ENCODE peak calls at places on chromosome X, in seven cellular contexts. B is ovary; Z is uterus; P is naive thymus-derived CD4-positive, alpha-beta T cell; Q is mesendoderm; O is endothelial cell of umbilical vein; S is heart right ventricle. G is an unnamed sample. For H3K4me1 and H3K27me3, the result is how much of the 10 kb centered on the place peaks cover.

GRCh38 chrX:10134921-10135320 is 21.9 kb upstream of the CLCN4 start:
- DNase-seq in B (no peak), Z (no peak), P (no peak), Q (no peak), O (no peak), S (no peak), G (no peak)

GRCh38 chrX:103063918-103064434 is at the start of gene BEX1:
- DNase-seq in B (peak), Z (peak), P (no peak), Q (peak), O (no peak), S (peak), G (no peak)

GRCh38 chrX:37640142-37640541 is 45.4 kb upstream of the XK start:
- DNase-seq in B (no peak), Z (no peak), P (no peak), Q (no peak), O (no peak), S (no peak), G (no peak)

GRCh38 chrX:40173662-40174593 is 76.2 kb upstream of the BCOR start:
- DNase-seq in B (peak), Z (peak), P (no peak), Q (peak), O (peak), S (no peak), G (peak)

GRCh38 chrX:9133426-9133825 is 99.5 kb upstream of the FAM9B start:
- DNase-seq in B (no peak), Z (no peak), P (no peak), Q (peak), O (no peak), S (no peak), G (peak)

GRCh38 chrX:150416469-150416868 is 53.4 kb downstream of the MAMLD1 start:
- DNase-seq in B (no peak), Z (no peak), P (no peak), Q (no peak), O (peak), S (no peak), G (no peak)

GRCh38 chrX:10577863-10578262 is 42.5 kb downstream of the MID1 start:
- DNase-seq in B (no peak), Z (no peak), P (no peak), Q (no peak), O (peak), S (no peak), G (no peak)

GRCh38 chrX:55135171-55135570 is 46.4 kb downstream of the PAGE2 start:
- DNase-seq in B (peak), Z (peak), P (no peak), Q (peak), O (peak), S (peak), G (peak)

GRCh38 chrX:19986531-19986930 is 4.3 kb downstream of the BCLAF3 start:
- DNase-seq in B (no peak), Z (no peak), P (no peak), Q (no peak), O (no peak), S (no peak), G (no peak)

GRCh38 chrX:111460612-111461011 is 48.6 kb upstream of the DCX start:
- DNase-seq in B (no peak), Z (no peak), P (no peak), Q (no peak), O (no peak), S (no peak), G (no peak)

GRCh38 chrX:151370906-151371305 is 26.1 kb upstream of the VMA21 start:
- DNase-seq in B (no peak), Z (no peak), P (no peak), Q (peak), O (no peak), S (no peak), G (no peak)

GRCh38 chrX:125998432-125998831 is 167.7 kb downstream of the DCAF12L2 start:
- DNase-seq in B (no peak), Z (no peak), P (no peak), Q (peak), O (peak), S (no peak), G (no peak)

GRCh38 chrX:146934256-146934655 is 119.7 kb upstream of the CXorf51A start:
- DNase-seq in B (no peak), Z (no peak), P (no peak), Q (no peak), O (no peak), S (no peak), G (no peak)

GRCh38 chrX:129724767-129725166 is 14.0 kb upstream of the XPNPEP2 start:
- DNase-seq in B (no peak), Z (no peak), P (no peak), Q (no peak), O (no peak), S (no peak), G (no peak)

DNA sequence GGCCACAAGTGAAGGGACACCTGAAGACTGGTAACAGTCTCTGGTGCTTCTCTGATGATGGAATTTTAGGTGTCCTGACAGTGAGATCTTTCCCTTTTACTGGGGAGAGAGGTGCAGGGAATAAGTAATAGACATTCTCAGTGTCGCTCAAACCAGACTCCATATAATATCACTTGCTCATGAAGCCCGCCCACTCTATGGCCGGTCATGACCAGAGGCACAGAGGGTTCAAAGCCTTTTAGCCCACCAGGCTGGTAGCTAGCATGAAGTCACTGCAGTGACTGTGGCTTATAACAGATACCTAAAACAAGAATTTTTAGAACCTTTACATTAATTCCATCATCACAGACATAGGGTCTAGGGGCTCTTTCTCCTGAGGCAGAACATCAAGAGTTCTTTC is 2.9 kb downstream of the CD40LG start:
- DNase-seq in B (no peak), Z (no peak), P (no peak), Q (no peak), O (no peak), S (no peak), G (no peak)
- H3K4me1 ChIP-seq in B (under half), Z (under half), P (under half), Q (under half), O (under half), S (under half), G (under half)

GRCh38 chrX:154322890-154323289 is 27.3 kb downstream of the TKTL1 start:
- DNase-seq in B (no peak), Z (no peak), P (no peak), Q (no peak), O (no peak), S (no peak), G (no peak)
- H3K27me3 ChIP-seq in B (under half), Z (under half), P (under half), Q (under half), O (under half), S (under half), G (under half)

DNA sequence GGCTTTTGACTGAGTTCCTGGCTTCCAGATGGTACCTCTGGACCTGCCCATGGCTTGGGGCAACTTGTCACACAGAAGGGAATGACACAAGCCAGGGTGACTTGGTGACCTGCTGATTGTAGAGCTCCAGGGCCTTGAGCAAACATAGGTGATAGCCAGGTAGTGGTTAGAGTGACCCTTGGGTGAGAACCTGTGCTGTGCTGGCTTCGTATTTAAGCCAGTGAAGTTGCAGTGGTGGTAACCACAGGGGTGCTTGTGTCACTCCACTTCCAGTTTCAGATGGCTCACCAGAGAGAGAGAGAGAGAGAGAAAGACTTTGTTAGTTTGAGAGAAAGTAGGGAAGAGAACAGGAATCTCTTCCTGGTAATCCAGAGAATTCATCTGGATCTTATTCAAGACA is 471.6 kb downstream of the ZIC3 start:
- DNase-seq in B (no peak), Z (no peak), P (no peak), Q (no peak), O (no peak), S (no peak), G (no peak)
- H3K4me1 ChIP-seq in B (under half), Z (under half), P (under half), Q (under half), O (under half), S (under half), G (under half)

DNA sequence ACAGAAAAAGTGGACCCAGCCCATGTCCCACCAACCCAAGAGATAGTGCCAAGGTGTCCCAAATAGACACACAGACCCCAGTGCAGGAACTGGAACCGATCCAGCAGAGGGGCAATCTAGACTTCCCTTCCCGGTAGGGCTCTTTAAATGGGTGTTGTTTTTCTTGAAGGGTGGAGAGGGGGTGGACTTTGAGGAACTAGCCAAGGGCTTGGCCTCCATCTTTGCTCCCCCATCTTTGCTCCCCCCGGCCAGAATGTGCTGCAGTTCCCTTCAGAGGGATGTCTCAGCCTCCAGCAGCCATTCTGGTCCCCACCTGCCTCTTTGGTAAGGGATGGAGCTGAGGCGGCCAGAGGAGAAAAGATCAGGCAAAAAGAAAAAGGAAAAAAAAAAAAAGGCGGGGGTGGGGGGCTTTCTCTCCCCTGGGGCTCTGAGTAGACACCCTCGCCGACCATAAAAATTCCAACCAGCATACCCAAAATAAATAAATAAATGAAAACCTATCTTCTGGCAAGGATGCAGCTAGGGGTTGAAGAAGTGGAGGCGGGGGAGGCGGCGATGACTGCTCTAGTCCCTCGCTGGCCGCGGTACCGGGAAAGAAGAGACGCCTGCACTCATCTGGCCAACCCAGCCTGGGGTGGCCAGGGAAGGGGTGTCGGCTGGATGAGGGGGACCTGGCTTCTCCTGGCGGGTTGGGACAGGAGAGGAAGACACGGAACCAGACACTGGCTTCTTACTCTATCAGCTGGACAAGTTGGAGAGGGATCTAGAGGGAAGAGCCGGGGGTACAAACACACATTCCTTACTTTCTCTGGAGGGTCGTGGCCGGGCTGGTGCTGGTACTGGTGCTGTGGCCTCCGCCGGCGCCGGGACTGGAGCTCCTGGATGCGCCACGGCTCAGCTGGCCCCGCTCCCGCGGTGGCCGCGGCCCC is 38.5 kb upstream of the IQSEC2 start:
- DNase-seq in B (peak), Z (peak), P (no peak), Q (no peak), O (no peak), S (no peak), G (no peak)
- H3K27me3 ChIP-seq in B (under half), Z (under half), P (under half), Q (under half), O (under half), S (under half), G (under half)

DNA sequence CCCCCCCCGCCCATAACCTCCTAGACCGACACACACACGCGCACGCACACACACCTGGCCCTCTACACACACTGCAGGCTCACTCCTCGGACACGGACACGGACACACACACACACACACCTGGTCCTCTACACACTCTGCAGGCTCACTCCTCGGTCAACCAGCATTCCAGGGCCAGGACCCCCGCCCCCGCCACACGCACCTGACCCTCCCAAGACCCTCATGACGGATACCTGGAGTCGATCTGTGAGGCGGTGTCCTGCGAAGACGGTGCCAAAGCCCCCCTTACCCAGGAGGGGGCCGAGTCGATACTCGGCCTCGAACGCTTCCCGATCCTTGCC is 551 bp downstream of the PIM2 start:
- DNase-seq in B (no peak), Z (no peak), P (no peak), Q (no peak), O (no peak), S (no peak), G (no peak)
- H3K4me1 ChIP-seq in B (under half), Z (under half), P (under half), Q (under half), O (under half), S (under half), G (under half)

GRCh38 chrX:14956813-14957212 is 83.6 kb downstream of the MOSPD2 start:
- DNase-seq in B (no peak), Z (no peak), P (no peak), Q (no peak), O (peak), S (no peak), G (no peak)
- H3K27me3 ChIP-seq in B (under half), Z (under half), P (under half), Q (under half), O (under half), S (under half), G (under half)

GRCh38 chrX:15451913-15452312 is 41.2 kb downstream of the PIR start:
- DNase-seq in B (no peak), Z (peak), P (no peak), Q (no peak), O (no peak), S (no peak), G (no peak)
- H3K4me1 ChIP-seq in B (under half), Z (under half), P (under half), Q (under half), O (under half), S (under half), G (under half)

GRCh38 chrX:17882680-17883079 is 21.6 kb upstream of the RAI2 start:
- DNase-seq in B (no peak), Z (no peak), P (no peak), Q (no peak), O (no peak), S (no peak), G (no peak)

GRCh38 chrX:17888421-17888820 is 27.3 kb upstream of the RAI2 start:
- DNase-seq in B (no peak), Z (no peak), P (no peak), Q (no peak), O (no peak), S (no peak), G (no peak)
- H3K27me3 ChIP-seq in B (under half), Z (under half), P (under half), Q (under half), O (under half), S (under half), G (under half)

G was measured in SJSA1.